ENCODE peak calls at places on chromosomes 1 and 21, in ten cellular contexts. One of them, this sample, is unnamed.

GRCh38 chr1:55316494-55316893 is 101.3 kb upstream of the USP24 start:
- ATAC-seq in natural killer cell: no peak
- ATAC-seq in SK-N-SH treated with all-trans-retinoic acid at 6 μM for 48 hours: no peak
- ATAC-seq in naive thymus-derived CD8-positive, alpha-beta T cell: no peak
- ATAC-seq in Right ventricle myocardium inferior: no peak
- ATAC-seq in sciatic nerve: no peak
- ATAC-seq in mucosa of descending colon: no peak
- ATAC-seq in aorta: no peak
- ATAC-seq in GM12878: no peak
- ATAC-seq in HCT116: no peak
- ATAC-seq in this sample: no peak

GRCh38 chr1:212213754-212214153 is 71.5 kb upstream of the PPP2R5A start:
- ATAC-seq in natural killer cell: no peak
- ATAC-seq in SK-N-SH treated with all-trans-retinoic acid at 6 μM for 48 hours: no peak
- ATAC-seq in naive thymus-derived CD8-positive, alpha-beta T cell: no peak
- ATAC-seq in Right ventricle myocardium inferior: no peak
- ATAC-seq in sciatic nerve: peak
- ATAC-seq in mucosa of descending colon: peak
- ATAC-seq in aorta: no peak
- ATAC-seq in GM12878: no peak
- ATAC-seq in HCT116: no peak
- ATAC-seq in this sample: no peak

GRCh38 chr1:204265665-204266064 is 51.9 kb upstream of the GOLT1A start:
- ATAC-seq in natural killer cell: no peak
- ATAC-seq in SK-N-SH treated with all-trans-retinoic acid at 6 μM for 48 hours: no peak
- ATAC-seq in naive thymus-derived CD8-positive, alpha-beta T cell: no peak
- ATAC-seq in Right ventricle myocardium inferior: peak
- ATAC-seq in sciatic nerve: peak
- ATAC-seq in mucosa of descending colon: peak
- ATAC-seq in aorta: peak
- ATAC-seq in GM12878: no peak
- ATAC-seq in HCT116: no peak
- ATAC-seq in this sample: peak

GRCh38 chr1:76317299-76317913 is 242.9 kb downstream of the ST6GALNAC3 start:
- ATAC-seq in natural killer cell: no peak
- ATAC-seq in SK-N-SH treated with all-trans-retinoic acid at 6 μM for 48 hours: no peak
- ATAC-seq in naive thymus-derived CD8-positive, alpha-beta T cell: no peak
- ATAC-seq in Right ventricle myocardium inferior: no peak
- ATAC-seq in sciatic nerve: no peak
- ATAC-seq in mucosa of descending colon: no peak
- ATAC-seq in aorta: no peak
- ATAC-seq in GM12878: no peak
- ATAC-seq in HCT116: no peak
- ATAC-seq in this sample: no peak

GRCh38 chr1:215001419-215002021 is 81.0 kb upstream of the KCNK2 start:
- ATAC-seq in natural killer cell: no peak
- ATAC-seq in SK-N-SH treated with all-trans-retinoic acid at 6 μM for 48 hours: no peak
- ATAC-seq in naive thymus-derived CD8-positive, alpha-beta T cell: no peak
- ATAC-seq in Right ventricle myocardium inferior: no peak
- ATAC-seq in sciatic nerve: no peak
- ATAC-seq in mucosa of descending colon: no peak
- ATAC-seq in aorta: no peak
- ATAC-seq in GM12878: peak
- ATAC-seq in HCT116: no peak
- ATAC-seq in this sample: no peak

GRCh38 chr21:15199414-15199813 is 134.6 kb upstream of the NRIP1 start:
- ATAC-seq in natural killer cell: no peak
- ATAC-seq in SK-N-SH treated with all-trans-retinoic acid at 6 μM for 48 hours: no peak
- ATAC-seq in naive thymus-derived CD8-positive, alpha-beta T cell: no peak
- ATAC-seq in Right ventricle myocardium inferior: peak
- ATAC-seq in sciatic nerve: no peak
- ATAC-seq in mucosa of descending colon: no peak
- ATAC-seq in aorta: no peak
- ATAC-seq in GM12878: no peak
- ATAC-seq in HCT116: no peak
- ATAC-seq in this sample: no peak

GRCh38 chr1:96703186-96703585 is 18.4 kb upstream of the PTBP2 start:
- ATAC-seq in natural killer cell: no peak
- ATAC-seq in SK-N-SH treated with all-trans-retinoic acid at 6 μM for 48 hours: no peak
- ATAC-seq in naive thymus-derived CD8-positive, alpha-beta T cell: no peak
- ATAC-seq in Right ventricle myocardium inferior: no peak
- ATAC-seq in sciatic nerve: no peak
- ATAC-seq in mucosa of descending colon: no peak
- ATAC-seq in aorta: no peak
- ATAC-seq in GM12878: no peak
- ATAC-seq in HCT116: no peak
- ATAC-seq in this sample: no peak

GRCh38 chr1:70075751-70076150 is 129.6 kb downstream of the LRRC40 start:
- ATAC-seq in natural killer cell: no peak
- ATAC-seq in SK-N-SH treated with all-trans-retinoic acid at 6 μM for 48 hours: no peak
- ATAC-seq in naive thymus-derived CD8-positive, alpha-beta T cell: no peak
- ATAC-seq in Right ventricle myocardium inferior: no peak
- ATAC-seq in sciatic nerve: no peak
- ATAC-seq in mucosa of descending colon: no peak
- ATAC-seq in aorta: no peak
- ATAC-seq in GM12878: no peak
- ATAC-seq in HCT116: no peak
- ATAC-seq in this sample: no peak

GRCh38 chr1:29639741-29640427 is 403.6 kb downstream of the PTPRU start:
- ATAC-seq in natural killer cell: no peak
- ATAC-seq in SK-N-SH treated with all-trans-retinoic acid at 6 μM for 48 hours: no peak
- ATAC-seq in naive thymus-derived CD8-positive, alpha-beta T cell: no peak
- ATAC-seq in Right ventricle myocardium inferior: no peak
- ATAC-seq in sciatic nerve: no peak
- ATAC-seq in mucosa of descending colon: no peak
- ATAC-seq in aorta: no peak
- ATAC-seq in GM12878: no peak
- ATAC-seq in HCT116: peak
- ATAC-seq in this sample: no peak

GRCh38 chr1:17118706-17119075 is 560 bp downstream of the PADI2 start:
- ATAC-seq in natural killer cell: no peak
- ATAC-seq in SK-N-SH treated with all-trans-retinoic acid at 6 μM for 48 hours: peak
- ATAC-seq in naive thymus-derived CD8-positive, alpha-beta T cell: no peak
- ATAC-seq in Right ventricle myocardium inferior: no peak
- ATAC-seq in sciatic nerve: no peak
- ATAC-seq in mucosa of descending colon: peak
- ATAC-seq in aorta: no peak
- ATAC-seq in GM12878: no peak
- ATAC-seq in HCT116: no peak
- ATAC-seq in this sample: no peak

GRCh38 chr1:203465943-203466342 is 9.7 kb upstream of the PRELP start:
- ATAC-seq in natural killer cell: no peak
- ATAC-seq in SK-N-SH treated with all-trans-retinoic acid at 6 μM for 48 hours: no peak
- ATAC-seq in naive thymus-derived CD8-positive, alpha-beta T cell: no peak
- ATAC-seq in Right ventricle myocardium inferior: peak
- ATAC-seq in sciatic nerve: peak
- ATAC-seq in mucosa of descending colon: peak
- ATAC-seq in aorta: peak
- ATAC-seq in GM12878: no peak
- ATAC-seq in HCT116: no peak
- ATAC-seq in this sample: peak

GRCh38 chr21:36171327-36171726 is 14.7 kb downstream of the DOP1B start:
- ATAC-seq in natural killer cell: no peak
- ATAC-seq in SK-N-SH treated with all-trans-retinoic acid at 6 μM for 48 hours: no peak
- ATAC-seq in naive thymus-derived CD8-positive, alpha-beta T cell: no peak
- ATAC-seq in Right ventricle myocardium inferior: no peak
- ATAC-seq in sciatic nerve: no peak
- ATAC-seq in mucosa of descending colon: no peak
- ATAC-seq in aorta: no peak
- ATAC-seq in GM12878: no peak
- ATAC-seq in HCT116: no peak
- ATAC-seq in this sample: no peak

GRCh38 chr21:37710555-37711293 is 205.5 kb downstream of the KCNJ6 start:
- ATAC-seq in natural killer cell: no peak
- ATAC-seq in SK-N-SH treated with all-trans-retinoic acid at 6 μM for 48 hours: no peak
- ATAC-seq in naive thymus-derived CD8-positive, alpha-beta T cell: no peak
- ATAC-seq in Right ventricle myocardium inferior: peak
- ATAC-seq in sciatic nerve: no peak
- ATAC-seq in mucosa of descending colon: peak
- ATAC-seq in aorta: peak
- ATAC-seq in GM12878: no peak
- ATAC-seq in HCT116: no peak
- ATAC-seq in this sample: no peak

GRCh38 chr1:153390938-153391710 is at the start of gene S100A8:
- ATAC-seq in natural killer cell: no peak
- ATAC-seq in SK-N-SH treated with all-trans-retinoic acid at 6 μM for 48 hours: no peak
- ATAC-seq in naive thymus-derived CD8-positive, alpha-beta T cell: no peak
- ATAC-seq in Right ventricle myocardium inferior: peak
- ATAC-seq in sciatic nerve: no peak
- ATAC-seq in mucosa of descending colon: peak
- ATAC-seq in aorta: peak
- ATAC-seq in GM12878: no peak
- ATAC-seq in HCT116: no peak
- ATAC-seq in this sample: no peak

GRCh38 chr1:2300004-2300771 is 72.1 kb downstream of the SKI start:
- ATAC-seq in natural killer cell: peak
- ATAC-seq in SK-N-SH treated with all-trans-retinoic acid at 6 μM for 48 hours: no peak
- ATAC-seq in naive thymus-derived CD8-positive, alpha-beta T cell: peak
- ATAC-seq in Right ventricle myocardium inferior: peak
- ATAC-seq in sciatic nerve: peak
- ATAC-seq in mucosa of descending colon: peak
- ATAC-seq in aorta: no peak
- ATAC-seq in GM12878: peak
- ATAC-seq in HCT116: no peak
- ATAC-seq in this sample: no peak

GRCh38 chr1:58982259-58982998 is 198.6 kb upstream of the JUN start:
- ATAC-seq in natural killer cell: no peak
- ATAC-seq in SK-N-SH treated with all-trans-retinoic acid at 6 μM for 48 hours: peak
- ATAC-seq in naive thymus-derived CD8-positive, alpha-beta T cell: no peak
- ATAC-seq in Right ventricle myocardium inferior: peak
- ATAC-seq in sciatic nerve: peak
- ATAC-seq in mucosa of descending colon: peak
- ATAC-seq in aorta: peak
- ATAC-seq in GM12878: no peak
- ATAC-seq in HCT116: no peak
- ATAC-seq in this sample: peak

GRCh38 chr1:211885746-211886522 is 55.4 kb upstream of the LPGAT1 start:
- ATAC-seq in natural killer cell: no peak
- ATAC-seq in SK-N-SH treated with all-trans-retinoic acid at 6 μM for 48 hours: peak
- ATAC-seq in naive thymus-derived CD8-positive, alpha-beta T cell: no peak
- ATAC-seq in Right ventricle myocardium inferior: no peak
- ATAC-seq in sciatic nerve: no peak
- ATAC-seq in mucosa of descending colon: no peak
- ATAC-seq in aorta: no peak
- ATAC-seq in GM12878: peak
- ATAC-seq in HCT116: no peak
- ATAC-seq in this sample: no peak

GRCh38 chr1:44263191-44263944 is 50.1 kb downstream of the DMAP1 start:
- ATAC-seq in natural killer cell: no peak
- ATAC-seq in SK-N-SH treated with all-trans-retinoic acid at 6 μM for 48 hours: no peak
- ATAC-seq in naive thymus-derived CD8-positive, alpha-beta T cell: no peak
- ATAC-seq in Right ventricle myocardium inferior: peak
- ATAC-seq in sciatic nerve: no peak
- ATAC-seq in mucosa of descending colon: no peak
- ATAC-seq in aorta: peak
- ATAC-seq in GM12878: no peak
- ATAC-seq in HCT116: no peak
- ATAC-seq in this sample: no peak

GRCh38 chr1:85623061-85623471 is 42.5 kb downstream of the CCN1 start:
- ATAC-seq in natural killer cell: no peak
- ATAC-seq in SK-N-SH treated with all-trans-retinoic acid at 6 μM for 48 hours: no peak
- ATAC-seq in naive thymus-derived CD8-positive, alpha-beta T cell: no peak
- ATAC-seq in Right ventricle myocardium inferior: no peak
- ATAC-seq in sciatic nerve: no peak
- ATAC-seq in mucosa of descending colon: no peak
- ATAC-seq in aorta: no peak
- ATAC-seq in GM12878: peak
- ATAC-seq in HCT116: no peak
- ATAC-seq in this sample: no peak

GRCh38 chr1:241640867-241641542 is 836 bp upstream of the CHML start:
- ATAC-seq in natural killer cell: no peak
- ATAC-seq in SK-N-SH treated with all-trans-retinoic acid at 6 μM for 48 hours: no peak
- ATAC-seq in naive thymus-derived CD8-positive, alpha-beta T cell: no peak
- ATAC-seq in Right ventricle myocardium inferior: no peak
- ATAC-seq in sciatic nerve: no peak
- ATAC-seq in mucosa of descending colon: peak
- ATAC-seq in aorta: no peak
- ATAC-seq in GM12878: no peak
- ATAC-seq in HCT116: no peak
- ATAC-seq in this sample: no peak

GRCh38 chr21:38355992-38356781 is 99.4 kb downstream of the KCNJ15 start:
- ATAC-seq in natural killer cell: peak
- ATAC-seq in SK-N-SH treated with all-trans-retinoic acid at 6 μM for 48 hours: peak
- ATAC-seq in naive thymus-derived CD8-positive, alpha-beta T cell: peak
- ATAC-seq in Right ventricle myocardium inferior: peak
- ATAC-seq in sciatic nerve: peak
- ATAC-seq in mucosa of descending colon: peak
- ATAC-seq in aorta: peak
- ATAC-seq in GM12878: peak
- ATAC-seq in HCT116: peak
- ATAC-seq in this sample: peak

GRCh38 chr1:241916196-241916595 is 41.4 kb upstream of the BECN2 start:
- ATAC-seq in natural killer cell: no peak
- ATAC-seq in SK-N-SH treated with all-trans-retinoic acid at 6 μM for 48 hours: no peak
- ATAC-seq in naive thymus-derived CD8-positive, alpha-beta T cell: no peak
- ATAC-seq in Right ventricle myocardium inferior: no peak
- ATAC-seq in sciatic nerve: no peak
- ATAC-seq in mucosa of descending colon: no peak
- ATAC-seq in aorta: no peak
- ATAC-seq in GM12878: no peak
- ATAC-seq in HCT116: no peak
- ATAC-seq in this sample: no peak

GRCh38 chr1:19646366-19646765 is 2.3 kb downstream of the NBL1 start:
- ATAC-seq in natural killer cell: no peak
- ATAC-seq in SK-N-SH treated with all-trans-retinoic acid at 6 μM for 48 hours: no peak
- ATAC-seq in naive thymus-derived CD8-positive, alpha-beta T cell: no peak
- ATAC-seq in Right ventricle myocardium inferior: no peak
- ATAC-seq in sciatic nerve: no peak
- ATAC-seq in mucosa of descending colon: peak
- ATAC-seq in aorta: no peak
- ATAC-seq in GM12878: peak
- ATAC-seq in HCT116: no peak
- ATAC-seq in this sample: no peak

GRCh38 chr1:221555689-221556433 is 186.0 kb downstream of the DUSP10 start:
- ATAC-seq in natural killer cell: no peak
- ATAC-seq in SK-N-SH treated with all-trans-retinoic acid at 6 μM for 48 hours: no peak
- ATAC-seq in naive thymus-derived CD8-positive, alpha-beta T cell: no peak
- ATAC-seq in Right ventricle myocardium inferior: peak
- ATAC-seq in sciatic nerve: no peak
- ATAC-seq in mucosa of descending colon: no peak
- ATAC-seq in aorta: no peak
- ATAC-seq in GM12878: no peak
- ATAC-seq in HCT116: no peak
- ATAC-seq in this sample: no peak

GRCh38 chr1:17755120-17755519 is at the start of gene ACTL8:
- ATAC-seq in natural killer cell: no peak
- ATAC-seq in SK-N-SH treated with all-trans-retinoic acid at 6 μM for 48 hours: no peak
- ATAC-seq in naive thymus-derived CD8-positive, alpha-beta T cell: no peak
- ATAC-seq in Right ventricle myocardium inferior: no peak
- ATAC-seq in sciatic nerve: no peak
- ATAC-seq in mucosa of descending colon: peak
- ATAC-seq in aorta: no peak
- ATAC-seq in GM12878: no peak
- ATAC-seq in HCT116: no peak
- ATAC-seq in this sample: no peak

GRCh38 chr1:211751438-211751837 is 76.0 kb upstream of the NEK2 start:
- ATAC-seq in natural killer cell: no peak
- ATAC-seq in SK-N-SH treated with all-trans-retinoic acid at 6 μM for 48 hours: no peak
- ATAC-seq in naive thymus-derived CD8-positive, alpha-beta T cell: no peak
- ATAC-seq in Right ventricle myocardium inferior: no peak
- ATAC-seq in sciatic nerve: no peak
- ATAC-seq in mucosa of descending colon: no peak
- ATAC-seq in aorta: no peak
- ATAC-seq in GM12878: peak
- ATAC-seq in HCT116: no peak
- ATAC-seq in this sample: no peak